ENCODE peak calls at places on chromosomes 1 and 21, in nine cellular contexts. J is Caco-2, F is cardiac fibroblast, V is colonic mucosa, Z is GM13977, G is testis, I is adrenal gland, X is SK-N-SH, N is AG10803. E is an unnamed sample.

GRCh38 chr1:246117066-246117791 is 389.9 kb downstream of the SMYD3 start:
- DNase-seq in J (peak), I (peak), G (peak), X (peak), N (peak), V (peak), Z (peak), F (peak), E (peak)

GRCh38 chr21:37225440-37225839 is 41.7 kb downstream of the VPS26C start:
- DNase-seq in F (no peak), J (no peak), V (no peak), I (no peak), Z (peak), G (peak), N (no peak), X (no peak), E (no peak)

GRCh38 chr1:11596295-11596694 is 57.9 kb downstream of the FBXO2 start:
- DNase-seq in I (no peak), X (no peak), J (no peak), F (no peak), G (no peak), N (no peak), Z (no peak), V (no peak), E (no peak)

GRCh38 chr1:40141878-40142535 is 19.2 kb upstream of the RLF start:
- DNase-seq in I (no peak), J (no peak), G (no peak), Z (no peak), X (no peak), V (no peak), F (no peak), N (no peak), E (peak)

GRCh38 chr1:220817907-220818306 is 31.2 kb downstream of the MTARC1 start:
- DNase-seq in Z (no peak), I (no peak), V (no peak), X (no peak), G (no peak), F (no peak), J (no peak), N (peak), E (no peak)

GRCh38 chr1:179824265-179824664 is 53.3 kb downstream of the TOR1AIP2 start:
- DNase-seq in N (no peak), F (no peak), X (no peak), V (no peak), I (no peak), J (no peak), Z (no peak), G (peak), E (no peak)

GRCh38 chr1:150151291-150152181 is 1.8 kb downstream of the PLEKHO1 start:
- DNase-seq in J (no peak), X (peak), V (no peak), G (no peak), I (peak), N (peak), Z (peak), F (no peak), E (no peak)

GRCh38 chr1:240210026-240210425 is 118.3 kb downstream of the FMN2 start:
- DNase-seq in F (peak), I (no peak), V (no peak), Z (no peak), G (no peak), N (peak), J (no peak), X (no peak), E (no peak)

GRCh38 chr1:218463194-218464156 is 118.3 kb downstream of the TGFB2 start:
- DNase-seq in Z (no peak), I (peak), F (peak), V (peak), G (peak), X (peak), J (no peak), N (peak), E (peak)

GRCh38 chr1:38076038-38076437 is 29.4 kb upstream of the POU3F1 start:
- DNase-seq in V (no peak), N (peak), X (no peak), G (peak), I (peak), Z (no peak), J (peak), F (peak), E (peak)

GRCh38 chr1:16236495-16237342 is at the start of gene CPLANE2:
- DNase-seq in J (peak), X (peak), F (peak), Z (peak), N (peak), G (peak), V (peak), I (peak), E (peak)

GRCh38 chr1:36091698-36092097 is 3.0 kb downstream of the ADPRS start:
- DNase-seq in G (no peak), V (no peak), X (no peak), F (no peak), Z (no peak), N (no peak), I (no peak), J (no peak), E (no peak)

GRCh38 chr21:10430007-10430406 is 91.4 kb upstream of the TPTE start:
- DNase-seq in G (no peak), V (no peak), I (no peak), N (no peak), Z (peak), X (peak), J (no peak), F (no peak), E (no peak)

GRCh38 chr1:47585141-47585902 is 147.5 kb downstream of the FOXD2 start:
- DNase-seq in V (peak), N (no peak), Z (no peak), X (no peak), G (no peak), J (no peak), F (no peak), I (no peak), E (no peak)

GRCh38 chr1:245475961-245476522 is 321.3 kb downstream of the KIF26B start:
- DNase-seq in N (no peak), G (no peak), I (no peak), J (no peak), X (no peak), Z (no peak), V (no peak), F (no peak), E (no peak)

GRCh38 chr1:92504751-92505692 is 18.3 kb upstream of the GFI1 start:
- DNase-seq in X (no peak), G (no peak), N (no peak), J (no peak), Z (no peak), I (no peak), F (peak), V (no peak), E (no peak)

GRCh38 chr21:14259669-14260458 is 43.9 kb downstream of the RBM11 start:
- DNase-seq in G (no peak), I (no peak), F (peak), X (peak), V (peak), N (peak), Z (peak), J (peak), E (peak)

GRCh38 chr1:51859737-51860136 is 18.8 kb downstream of the NRDC start:
- DNase-seq in G (no peak), V (no peak), N (no peak), X (no peak), F (no peak), I (no peak), Z (no peak), J (no peak), E (no peak)

GRCh38 chr1:207327994-207328393 is 6.5 kb downstream of the CD55 start:
- DNase-seq in G (no peak), F (peak), J (no peak), X (no peak), I (no peak), Z (no peak), V (no peak), N (peak), E (peak)

GRCh38 chr1:78687914-78688313 is 38.3 kb downstream of the IFI44 start:
- DNase-seq in F (peak), I (no peak), V (no peak), G (no peak), X (no peak), J (no peak), Z (no peak), N (peak), E (peak)

GRCh38 chr1:230632273-230632873 is 9.9 kb upstream of the COG2 start:
- DNase-seq in X (peak), V (peak), G (peak), F (peak), N (peak), J (peak), I (peak), Z (peak), E (peak)

GRCh38 chr1:211752951-211753486 is 77.5 kb downstream of the LPGAT1 start:
- DNase-seq in X (no peak), V (no peak), Z (no peak), F (peak), N (no peak), G (no peak), J (no peak), I (no peak), E (peak)

GRCh38 chr1:211751438-211751837 is 76.0 kb upstream of the NEK2 start:
- DNase-seq in V (no peak), N (no peak), Z (no peak), J (no peak), X (no peak), F (no peak), G (no peak), I (no peak), E (no peak)

GRCh38 chr1:211753649-211754251 is 76.8 kb downstream of the LPGAT1 start:
- DNase-seq in F (no peak), N (no peak), J (peak), Z (no peak), V (no peak), G (no peak), X (peak), I (no peak), E (no peak)

GRCh38 chr1:211750599-211750998 is 75.2 kb upstream of the NEK2 start:
- DNase-seq in I (peak), F (peak), V (no peak), N (no peak), X (no peak), Z (no peak), J (peak), G (no peak), E (no peak)

DNA sequence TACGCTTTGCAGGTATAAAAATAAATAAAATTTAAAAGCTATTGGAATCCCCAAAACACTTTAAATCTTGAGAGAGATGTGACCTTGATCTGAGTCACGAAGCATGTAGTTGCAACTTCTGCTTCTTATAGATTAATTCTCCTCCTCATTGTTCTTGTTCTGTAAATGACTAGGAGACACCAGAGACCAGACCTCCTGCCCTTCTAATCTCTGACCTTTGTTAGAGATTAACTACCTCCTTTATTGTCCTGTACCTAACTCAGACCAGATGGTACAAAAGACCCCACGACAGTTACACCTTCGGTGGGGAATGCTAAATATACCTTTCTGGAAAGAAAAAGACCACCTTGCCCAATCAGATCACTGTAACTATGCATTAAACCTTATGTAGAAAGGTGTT is 76.9 kb upstream of the NEK2 start:
- DNase-seq in I (no peak), G (no peak), X (no peak), Z (no peak), F (no peak), N (no peak), J (no peak), V (no peak), E (no peak)
- TF ChIP-seq CTCF in I (no peak), G (no peak), X (no peak), Z (no peak), F (no peak), N (no peak), J (no peak), V (no peak), E (no peak)

GRCh38 chr1:14426854-14427253 is 171.6 kb upstream of the KAZN start:
- DNase-seq in Z (no peak), N (no peak), J (no peak), G (no peak), F (no peak), V (no peak), X (no peak), I (no peak), E (no peak)
- TF ChIP-seq CTCF in Z (no peak), N (no peak), J (no peak), G (no peak), F (no peak), V (no peak), X (no peak), I (no peak), E (no peak)

GRCh38 chr1:81780705-81781454 is 19.9 kb upstream of the ADGRL2 start:
- DNase-seq in J (no peak), G (no peak), Z (no peak), V (no peak), F (no peak), I (no peak), X (no peak), N (no peak), E (no peak)
- TF ChIP-seq CTCF in J (no peak), G (no peak), Z (no peak), V (no peak), F (no peak), I (no peak), X (no peak), N (no peak), E (no peak)

DNA sequence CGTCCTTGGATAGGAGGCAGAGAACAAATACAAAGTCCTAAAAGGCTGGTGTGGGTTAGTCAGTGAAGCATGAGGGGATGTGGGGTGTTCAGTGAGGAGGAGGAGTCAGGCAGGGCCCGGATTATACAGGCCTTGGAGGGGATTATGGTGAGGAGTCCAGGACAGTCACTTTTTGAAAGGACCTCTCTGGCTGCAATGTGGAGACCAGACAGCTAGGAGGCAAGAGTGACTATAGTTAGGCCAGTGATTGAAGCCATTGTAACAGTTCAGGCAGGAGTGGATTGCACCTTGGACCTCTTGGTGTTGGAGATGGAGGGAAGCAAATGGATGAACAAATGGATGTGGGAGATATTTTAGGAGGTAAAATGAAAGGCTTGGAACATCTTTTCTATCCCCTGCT is 115.8 kb downstream of the C1orf94 start:
- DNase-seq in Z (no peak), F (no peak), I (no peak), G (peak), N (no peak), X (no peak), V (no peak), J (no peak), E (no peak)
- TF ChIP-seq CTCF in Z (no peak), F (no peak), I (no peak), G (no peak), N (peak), X (no peak), V (no peak), J (no peak), E (no peak)

GRCh38 chr1:33382651-33383415 is 48.1 kb downstream of the PHC2 start:
- DNase-seq in Z (no peak), X (peak), J (no peak), N (no peak), F (peak), G (no peak), I (no peak), V (no peak), E (no peak)

GRCh38 chr1:33383489-33383888 is 47.4 kb downstream of the PHC2 start:
- DNase-seq in I (no peak), N (no peak), V (no peak), G (no peak), F (no peak), J (no peak), X (no peak), Z (no peak), E (no peak)

GRCh38 chr1:33387512-33388079 is 43.3 kb downstream of the PHC2 start:
- DNase-seq in I (peak), J (no peak), N (peak), G (no peak), Z (no peak), F (peak), V (no peak), X (no peak), E (peak)

GRCh38 chr1:33383974-33384767 is 46.7 kb downstream of the PHC2 start:
- DNase-seq in I (peak), N (peak), X (no peak), Z (no peak), G (no peak), J (no peak), V (no peak), F (peak), E (peak)

DNA sequence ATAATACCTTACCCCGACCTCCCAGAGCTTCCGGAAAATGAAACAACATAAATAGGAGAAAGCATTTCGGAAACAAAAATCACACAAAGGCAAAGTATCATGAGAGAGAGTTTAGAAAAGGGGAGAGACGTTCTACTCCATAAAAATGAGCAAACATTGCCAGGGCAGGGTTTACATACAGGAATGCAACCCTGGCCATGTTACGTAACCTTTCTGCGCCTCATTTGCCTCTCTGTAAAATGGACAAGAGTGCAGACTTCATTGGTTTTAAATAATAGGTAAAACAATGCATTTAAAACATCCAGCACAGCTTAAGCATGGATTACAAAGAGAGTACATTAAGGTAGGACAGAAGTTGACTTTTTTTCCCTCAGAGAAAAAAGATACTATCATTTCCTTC is 45.6 kb downstream of the PHC2 start:
- DNase-seq in G (no peak), F (no peak), N (no peak), X (no peak), J (no peak), I (no peak), Z (no peak), V (no peak), E (no peak)
- TF ChIP-seq CTCF in G (no peak), F (no peak), N (no peak), X (no peak), J (no peak), I (no peak), Z (no peak), V (no peak), E (no peak)

GRCh38 chr1:156452863-156453262 is 47.7 kb downstream of the MEF2D start:
- DNase-seq in V (no peak), F (no peak), J (no peak), N (no peak), G (no peak), I (no peak), X (no peak), Z (no peak), E (no peak)

GRCh38 chr1:156444407-156445001 is 56.1 kb downstream of the MEF2D start:
- DNase-seq in I (no peak), V (no peak), G (no peak), X (peak), Z (peak), N (no peak), F (peak), J (peak), E (peak)

GRCh38 chr1:156451486-156452184 is 48.9 kb downstream of the MEF2D start:
- DNase-seq in I (no peak), J (no peak), G (no peak), V (no peak), Z (no peak), F (no peak), N (no peak), X (no peak), E (no peak)

GRCh38 chr1:156445789-156446263 is 54.7 kb downstream of the MEF2D start:
- DNase-seq in J (peak), I (peak), V (peak), N (peak), G (peak), Z (peak), X (peak), F (peak), E (peak)

GRCh38 chr1:156448134-156448967 is 52.2 kb downstream of the MEF2D start:
- DNase-seq in X (no peak), G (no peak), J (no peak), I (no peak), V (no peak), N (no peak), Z (no peak), F (no peak), E (no peak)
- TF ChIP-seq CTCF in X (no peak), G (no peak), J (no peak), I (no peak), V (no peak), N (no peak), Z (no peak), F (no peak), E (no peak)

GRCh38 chr1:174880171-174880570 is 119.6 kb upstream of the CACYBP start:
- DNase-seq in Z (no peak), N (no peak), F (no peak), J (no peak), G (no peak), X (no peak), V (no peak), I (no peak), E (no peak)

GRCh38 chr1:174884001-174884400 is 115.7 kb upstream of the CACYBP start:
- DNase-seq in N (no peak), Z (no peak), V (no peak), J (no peak), G (no peak), X (no peak), I (peak), F (no peak), E (no peak)

DNA sequence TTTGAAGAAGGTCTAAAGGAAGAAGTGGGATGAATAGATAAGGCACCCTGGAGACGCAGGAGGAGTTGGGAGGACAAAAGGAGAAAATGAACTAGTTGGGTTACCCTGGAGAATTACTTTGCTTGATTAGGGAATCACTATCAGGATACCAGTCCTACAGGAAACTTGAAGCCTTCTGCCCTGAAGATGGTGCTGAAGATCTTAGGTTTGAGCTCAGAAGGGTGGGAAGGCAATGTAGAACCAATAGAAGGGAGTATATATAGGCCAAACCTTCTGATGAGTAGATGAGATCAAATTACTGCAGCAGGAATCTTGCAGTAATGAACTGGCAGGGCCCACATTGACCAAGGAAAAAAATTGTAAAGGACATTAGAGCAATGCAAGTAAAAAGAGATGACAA is 116.4 kb upstream of the CACYBP start:
- DNase-seq in I (peak), X (no peak), N (peak), G (no peak), V (no peak), J (peak), F (peak), Z (no peak), E (peak)
- TF ChIP-seq CTCF in I (no peak), X (peak), N (peak), G (no peak), V (no peak), J (no peak), F (no peak), Z (no peak), E (no peak)

DNA sequence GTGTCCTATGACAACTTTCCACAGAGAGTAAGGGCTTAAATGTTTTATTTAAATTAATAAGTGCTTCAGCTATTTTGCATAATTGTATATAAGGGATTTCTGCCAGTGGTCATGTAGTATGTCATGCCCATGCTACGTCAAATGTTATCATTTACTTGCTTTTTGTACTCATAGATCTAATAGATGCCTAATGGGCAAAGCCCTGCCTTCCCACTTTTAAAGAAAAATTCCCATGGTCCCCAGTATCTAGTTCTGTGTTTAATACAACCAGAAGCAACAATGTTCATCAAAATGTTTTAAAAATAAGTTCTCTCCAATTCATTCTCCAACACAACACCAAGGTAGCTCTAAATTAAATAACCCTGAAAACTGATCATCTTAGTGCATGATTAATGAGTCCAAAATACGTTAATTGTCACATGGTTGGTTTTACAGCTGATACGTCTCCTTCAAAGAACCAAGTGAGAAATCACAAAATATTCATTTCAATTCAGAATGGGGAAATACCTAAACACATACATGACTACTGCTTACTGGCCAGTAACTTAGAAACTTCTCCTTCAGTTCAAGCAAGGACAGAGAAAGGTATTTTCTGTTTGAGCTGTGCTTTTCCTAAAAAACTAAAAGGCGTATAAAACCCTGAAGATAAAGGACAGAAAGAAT is 49.1 kb upstream of the SDC3 start:
- DNase-seq in V (no peak), Z (no peak), J (no peak), I (no peak), F (no peak), X (no peak), N (no peak), G (no peak), E (no peak)
- TF ChIP-seq CTCF in V (no peak), Z (no peak), J (no peak), I (no peak), F (no peak), X (no peak), N (no peak), G (no peak), E (no peak)

E was measured in fibroblast of pulmonary artery.